ENCODE peak calls at places on chromosomes 1 and 21, in ten cellular contexts. X is prostate gland, L is breast epithelium, T is spleen, F is GM12891, J is HL-60, U is H1, C is transverse colon, V is SK-N-SH, K is SK-N-MC. E is an unnamed sample.

GRCh38 chr21:37452222-37452621 is 85.6 kb downstream of the DYRK1A start:
- DNase-seq in U (no peak), X (no peak), V (peak), F (no peak), T (no peak), L (no peak), J (no peak), C (no peak), K (no peak), E (no peak)

GRCh38 chr1:207805841-207806421 is 54.1 kb downstream of the CD46 start:
- DNase-seq in J (no peak), X (peak), V (no peak), T (no peak), F (no peak), C (peak), L (no peak), K (no peak), U (no peak), E (no peak)

GRCh38 chr1:183069562-183070216 is 46.5 kb downstream of the LAMC1 start:
- DNase-seq in K (no peak), V (no peak), X (peak), J (no peak), U (no peak), L (no peak), F (no peak), T (no peak), C (no peak), E (no peak)

GRCh38 chr21:25717491-25718139 is 17.1 kb downstream of the ATP5PF start:
- DNase-seq in J (no peak), T (no peak), U (no peak), X (no peak), F (no peak), V (no peak), K (no peak), L (no peak), C (no peak), E (no peak)

GRCh38 chr1:3697810-3698209 is 45.5 kb downstream of the TP73 start:
- DNase-seq in T (no peak), C (peak), K (no peak), F (no peak), J (no peak), L (no peak), U (no peak), X (no peak), V (no peak), E (no peak)

GRCh38 chr1:8351693-8352470 is 34.0 kb downstream of the SLC45A1 start:
- DNase-seq in F (peak), L (no peak), T (no peak), J (no peak), U (no peak), X (no peak), C (no peak), V (peak), K (no peak), E (no peak)

GRCh38 chr1:216626394-216627067 is 96.7 kb downstream of the ESRRG start:
- DNase-seq in C (no peak), J (no peak), U (no peak), L (no peak), X (no peak), K (no peak), F (no peak), T (no peak), V (no peak), E (no peak)

GRCh38 chr1:113981962-113982931 is 3.0 kb downstream of the OLFML3 start:
- DNase-seq in J (peak), L (peak), F (no peak), C (peak), V (peak), K (no peak), U (no peak), T (no peak), X (no peak), E (no peak)

GRCh38 chr1:41672173-41672572 is 187.7 kb upstream of the EDN2 start:
- DNase-seq in J (no peak), X (peak), L (peak), T (peak), F (no peak), V (no peak), C (no peak), U (no peak), K (no peak), E (no peak)

GRCh38 chr1:96554364-96554763 is 167.2 kb upstream of the PTBP2 start:
- DNase-seq in U (no peak), C (no peak), T (no peak), F (no peak), K (no peak), J (no peak), X (no peak), L (no peak), V (no peak), E (no peak)

GRCh38 chr1:200787896-200788387 is 49.2 kb downstream of the CAMSAP2 start:
- DNase-seq in T (no peak), U (no peak), J (no peak), V (no peak), C (no peak), F (no peak), X (no peak), K (no peak), L (no peak), E (no peak)

GRCh38 chr1:165843304-165843703 is 15.9 kb downstream of the UCK2 start:
- DNase-seq in T (no peak), X (no peak), U (no peak), C (no peak), K (no peak), V (no peak), L (no peak), J (no peak), F (no peak), E (no peak)

GRCh38 chr1:38613996-38614395 is 245.6 kb downstream of the RRAGC start:
- DNase-seq in F (no peak), L (no peak), U (no peak), K (no peak), V (no peak), X (no peak), T (no peak), J (no peak), C (no peak), E (no peak)
- TF ChIP-seq POLR2AphosphoS5 in F (no peak), L (no peak), U (no peak), K (no peak), V (no peak), X (no peak), T (no peak), J (no peak), C (no peak), E (no peak)

GRCh38 chr1:1059494-1060280 is 14.4 kb downstream of the RNF223 start:
- DNase-seq in J (peak), T (peak), X (peak), L (peak), F (peak), U (no peak), V (peak), C (peak), K (no peak), E (peak)
- TF ChIP-seq POLR2AphosphoS5 in J (no peak), T (no peak), X (no peak), L (no peak), F (no peak), U (no peak), V (no peak), C (no peak), K (peak), E (no peak)

GRCh38 chr21:27448960-27449359 is 482.1 kb upstream of the ADAMTS5 start:
- DNase-seq in T (no peak), X (no peak), J (no peak), C (no peak), V (no peak), K (no peak), L (no peak), U (no peak), F (no peak), E (no peak)
- TF ChIP-seq POLR2AphosphoS5 in T (peak), X (peak), J (no peak), C (no peak), V (no peak), K (no peak), L (peak), U (no peak), F (no peak), E (no peak)

GRCh38 chr21:34670220-34670961 is 1.6 kb downstream of the CLIC6 start:
- DNase-seq in C (peak), K (no peak), L (no peak), F (peak), V (peak), T (peak), J (no peak), U (no peak), X (no peak), E (peak)
- TF ChIP-seq POLR2AphosphoS5 in C (no peak), K (no peak), L (no peak), F (no peak), V (no peak), T (no peak), J (no peak), U (no peak), X (no peak), E (peak)

DNA sequence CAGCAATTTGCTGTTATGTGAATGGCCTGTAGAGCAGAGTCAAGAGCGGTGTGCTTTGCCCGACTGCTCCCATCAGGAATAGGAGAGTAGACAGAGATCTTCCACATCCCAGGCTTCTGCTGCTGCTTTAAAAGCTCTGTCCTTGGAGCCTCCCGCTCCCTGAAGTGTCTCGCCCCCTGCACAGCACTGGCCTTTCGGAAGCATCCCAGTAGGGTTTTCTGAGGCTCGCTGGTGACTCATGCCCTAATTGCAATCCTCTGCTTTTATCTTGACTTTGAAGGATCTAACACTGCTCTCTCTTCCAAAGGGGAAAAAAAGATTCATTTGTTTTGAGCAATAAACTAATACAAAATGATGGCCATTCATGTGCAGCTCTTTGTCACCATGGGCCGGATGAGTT is 13.3 kb upstream of the CD101 start:
- DNase-seq in V (no peak), F (no peak), L (no peak), U (no peak), X (no peak), K (no peak), C (no peak), T (no peak), J (no peak), E (no peak)
- TF ChIP-seq POLR2AphosphoS5 in V (no peak), F (no peak), L (no peak), U (no peak), X (no peak), K (no peak), C (no peak), T (no peak), J (no peak), E (no peak)

DNA sequence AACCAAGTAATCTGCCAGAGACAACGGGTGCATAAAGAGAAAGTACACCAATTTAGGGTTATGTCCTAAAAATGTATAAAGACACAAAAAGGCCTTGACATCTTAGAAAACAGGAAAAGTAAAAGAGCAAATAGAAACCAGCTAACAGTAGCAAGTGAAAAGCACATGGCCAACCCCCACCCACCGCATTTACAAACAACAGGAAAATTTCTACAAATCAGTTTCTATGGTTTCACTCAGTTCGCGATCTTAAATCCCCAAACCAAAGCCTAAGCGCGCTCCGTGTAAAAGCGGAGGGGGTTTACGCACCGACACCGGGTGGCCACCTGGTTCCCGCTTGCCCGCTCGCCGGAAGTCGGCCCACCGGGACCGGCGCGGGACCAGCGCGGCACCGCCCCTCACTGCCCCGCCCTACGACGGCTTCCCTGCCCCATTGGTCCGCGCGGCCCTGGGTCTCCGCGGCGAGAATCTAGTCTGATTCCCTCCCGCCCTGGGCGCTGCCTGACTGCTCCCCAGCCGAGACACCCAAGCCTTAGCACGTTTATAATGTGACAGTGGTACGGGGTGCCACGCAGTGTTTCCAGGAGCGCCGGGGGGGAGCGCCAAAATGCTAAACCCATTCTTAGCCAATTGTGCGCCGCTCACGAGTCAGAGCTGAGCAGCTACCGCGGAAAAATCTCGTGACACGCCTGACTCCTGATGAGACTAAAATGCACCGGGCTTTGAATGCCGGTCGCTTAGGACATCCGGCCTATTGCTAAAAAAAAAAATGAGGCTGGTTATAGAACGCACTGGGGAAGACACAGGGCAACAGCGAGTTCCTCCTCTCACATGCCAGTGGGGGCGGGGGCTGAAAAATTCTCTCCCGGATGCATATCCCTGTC is at the start of gene GART:
- DNase-seq in X (peak), C (peak), K (no peak), U (peak), T (peak), J (peak), L (peak), V (peak), F (peak), E (peak)
- TF ChIP-seq POLR2AphosphoS5 in X (peak), C (peak), K (peak), U (peak), T (peak), J (peak), L (peak), V (peak), F (no peak), E (peak)

GRCh38 chr1:2412773-2413494 is 570 bp upstream of the PEX10 start:
- DNase-seq in K (no peak), U (no peak), L (no peak), T (peak), X (no peak), C (peak), V (peak), F (peak), J (peak), E (peak)

GRCh38 chr1:2414297-2414958 is 2.1 kb upstream of the PEX10 start:
- DNase-seq in T (peak), X (peak), U (no peak), V (peak), K (no peak), C (peak), L (peak), F (peak), J (no peak), E (peak)

GRCh38 chr1:2412395-2412772 is at the start of gene PEX10:
- DNase-seq in C (peak), J (peak), K (peak), U (peak), L (peak), F (peak), T (peak), V (peak), X (peak), E (peak)

GRCh38 chr1:2415337-2415736 is 3.0 kb upstream of the PEX10 start:
- DNase-seq in F (no peak), K (no peak), V (no peak), U (no peak), X (no peak), T (no peak), J (no peak), C (no peak), L (no peak), E (no peak)

GRCh38 chr1:2413495-2414296 is 1.3 kb upstream of the PEX10 start:
- DNase-seq in L (no peak), K (no peak), X (no peak), C (peak), F (no peak), U (no peak), T (peak), V (no peak), J (peak), E (no peak)
- TF ChIP-seq POLR2AphosphoS5 in L (no peak), K (no peak), X (no peak), C (no peak), F (no peak), U (no peak), T (no peak), V (no peak), J (no peak), E (no peak)

GRCh38 chr1:63887809-63888208 is 114.0 kb downstream of the ROR1 start:
- DNase-seq in V (no peak), C (no peak), U (no peak), F (no peak), X (no peak), J (no peak), L (no peak), T (no peak), K (no peak), E (no peak)
- TF ChIP-seq POLR2AphosphoS5 in V (no peak), C (no peak), U (no peak), F (no peak), X (no peak), J (no peak), L (no peak), T (no peak), K (no peak), E (no peak)

GRCh38 chr21:33801424-33802405 is 113.9 kb downstream of the ATP5PO start:
- DNase-seq in K (peak), L (peak), U (no peak), J (no peak), T (no peak), X (peak), C (no peak), V (no peak), F (no peak), E (no peak)
- TF ChIP-seq POLR2AphosphoS5 in K (no peak), L (no peak), U (no peak), J (no peak), T (no peak), X (peak), C (no peak), V (no peak), F (no peak), E (no peak)

GRCh38 chr1:230068952-230069684 is 2.1 kb downstream of the GALNT2 start:
- DNase-seq in K (no peak), C (peak), T (no peak), V (peak), U (no peak), J (no peak), F (no peak), L (no peak), X (peak), E (no peak)
- TF ChIP-seq POLR2AphosphoS5 in K (no peak), C (no peak), T (no peak), V (no peak), U (no peak), J (no peak), F (no peak), L (no peak), X (peak), E (no peak)